ENCODE peak calls at places on chromosomes 13 and 19, in four cellular contexts. P is SK-N-SH, G is HepG2, H is H1. L is an unnamed sample.
A peak's percentile ranks its signal among the peaks of the same experiment; 100 is the strongest.

GRCh38 chr13:80504453-80504852 is 163.5 kb upstream of the SPRY2 start:
- DNase-seq in G (no peak), P (no peak), H (no peak), L (no peak)

GRCh38 chr19:16417660-16418596 is 53.8 kb downstream of the EPS15L1 start:
- DNase-seq in P (peak; percentile 91), H (peak; percentile 90), G (peak; percentile 30), L (peak; percentile 15)

GRCh38 chr19:46009530-46010510 is 13.0 kb downstream of the PGLYRP1 start:
- DNase-seq in P (peak; percentile 80), H (peak; percentile 95), G (peak; percentile 28), L (no peak)

GRCh38 chr13:97295279-97296182 is 73.4 kb downstream of the MBNL2 start:
- DNase-seq in P (no peak), G (no peak), H (no peak), L (no peak)

GRCh38 chr19:11437955-11438354 is 2.5 kb downstream of the PRKCSH start:
- DNase-seq in G (no peak), P (no peak), H (no peak), L (no peak)

GRCh38 chr13:19726611-19727010 is 56.1 kb downstream of the PSPC1 start:
- DNase-seq in H (no peak), P (no peak), G (no peak), L (no peak)

GRCh38 chr13:20390526-20391175 is 135.0 kb downstream of the CRYL1 start:
- DNase-seq in G (no peak), H (no peak), P (no peak), L (no peak)

GRCh38 chr19:40090256-40091204 is at the start of gene ZNF780A:
- DNase-seq in H (peak; percentile 88), P (peak; percentile 83), G (peak; percentile 82), L (peak; percentile 100)

GRCh38 chr13:74047925-74048324 is 86.3 kb downstream of the KLF12 start:
- DNase-seq in P (no peak), G (no peak), H (no peak), L (no peak)

GRCh38 chr19:16073988-16074387 is 2.3 kb upstream of the TPM4 start:
- DNase-seq in P (no peak), G (no peak), H (peak; percentile 27), L (no peak)

GRCh38 chr19:16661480-16662034 is 618 bp downstream of the TMEM38A start:
- DNase-seq in G (no peak), H (peak; percentile 60), P (peak; percentile 36), L (no peak)

GRCh38 chr19:38691938-38692457 is 44.5 kb downstream of the ACTN4 start:
- DNase-seq in G (no peak), H (no peak), P (peak; percentile 89), L (peak; percentile 99)

GRCh38 chr19:50210425-50210824 is 7.0 kb downstream of the MYH14 start:
- DNase-seq in H (no peak), G (no peak), P (no peak), L (no peak)

GRCh38 chr13:100254002-100254401 is 165.1 kb downstream of the PCCA start:
- DNase-seq in G (no peak), H (no peak), P (no peak), L (no peak)

GRCh38 chr19:38452430-38453366 is 19.2 kb downstream of the RYR1 start:
- DNase-seq in H (peak; percentile 98), G (no peak), P (peak; percentile 69), L (no peak)

GRCh38 chr13:106415971-106416370 is 119.5 kb downstream of the EFNB2 start:
- DNase-seq in H (no peak), P (no peak), G (no peak), L (no peak)

GRCh38 chr19:49109569-49110233 is 4.5 kb upstream of the LIN7B start:
- DNase-seq in H (no peak), P (no peak), G (no peak), L (no peak)

GRCh38 chr19:11479470-11480080 is 1.3 kb downstream of the ELAVL3 start:
- DNase-seq in G (peak; percentile 41), P (peak; percentile 98), H (peak; percentile 97), L (no peak)

GRCh38 chr19:13849991-13850909 is 26.7 kb upstream of the NANOS3 start:
- DNase-seq in P (peak; percentile 89), H (peak; percentile 88), G (peak; percentile 53), L (no peak)

GRCh38 chr19:49165111-49165750 is 7.6 kb downstream of the TRPM4 start:
- DNase-seq in G (no peak), H (no peak), P (no peak), L (no peak)

GRCh38 chr13:113078895-113079720 is 26.5 kb upstream of the F7 start:
- DNase-seq in H (no peak), G (no peak), P (no peak), L (no peak)

GRCh38 chr13:38998739-38999138 is 8.1 kb upstream of the STOML3 start:
- DNase-seq in H (no peak), G (no peak), P (no peak), L (no peak)

GRCh38 chr13:99226493-99226892 is 25.8 kb downstream of the UBAC2 start:
- DNase-seq in G (no peak), P (no peak), H (no peak), L (no peak)

GRCh38 chr13:101053694-101054093 is 362.6 kb downstream of the NALCN start:
- DNase-seq in G (no peak), H (no peak), P (no peak), L (no peak)

GRCh38 chr19:40671404-40671803 is 19.0 kb downstream of the NUMBL start:
- DNase-seq in P (no peak), H (no peak), G (no peak), L (no peak)

GRCh38 chr13:63307239-63307638 is 1891.6 kb upstream of the PCDH20 start:
- DNase-seq in H (no peak), G (no peak), P (no peak), L (no peak)

GRCh38 chr19:39506944-39507714 is 7.8 kb upstream of the SELENOV start:
- DNase-seq in G (peak; percentile 60), H (peak; percentile 81), P (peak; percentile 96), L (peak; percentile 100)

GRCh38 chr13:50299546-50300249 is 284.5 kb downstream of the KCNRG start:
- DNase-seq in H (no peak), P (no peak), G (no peak), L (no peak)
- TF ChIP-seq SIN3A in H (no peak), P (no peak), G (no peak), L (no peak)

GRCh38 chr19:56091751-56092546 is 29.1 kb downstream of the ZNF787 start:
- DNase-seq in G (no peak), H (no peak), P (no peak), L (no peak)
- H3K4me3 ChIP-seq in G (no peak overlapping the region), H (no peak overlapping the region), P (no peak overlapping the region), L (peak overlapping the region; percentile 46)

GRCh38 chr13:31910633-31911032 is 120.9 kb upstream of the FRY start:
- DNase-seq in P (no peak), G (no peak), H (no peak), L (no peak)
- TF ChIP-seq SIN3A in P (no peak), G (no peak), H (no peak), L (no peak)

GRCh38 chr19:3504723-3505122 is 1.4 kb upstream of the FZR1 start:
- DNase-seq in P (no peak), H (no peak), G (no peak), L (no peak)
- H3K4me3 ChIP-seq in P (no peak overlapping the region), H (no peak overlapping the region), G (no peak overlapping the region), L (no peak overlapping the region)

GRCh38 chr13:61965756-61966155 is 550.1 kb upstream of the PCDH20 start:
- DNase-seq in H (no peak), P (no peak), G (no peak), L (no peak)
- TF ChIP-seq SIN3A in H (no peak), P (no peak), G (no peak), L (no peak)

DNA sequence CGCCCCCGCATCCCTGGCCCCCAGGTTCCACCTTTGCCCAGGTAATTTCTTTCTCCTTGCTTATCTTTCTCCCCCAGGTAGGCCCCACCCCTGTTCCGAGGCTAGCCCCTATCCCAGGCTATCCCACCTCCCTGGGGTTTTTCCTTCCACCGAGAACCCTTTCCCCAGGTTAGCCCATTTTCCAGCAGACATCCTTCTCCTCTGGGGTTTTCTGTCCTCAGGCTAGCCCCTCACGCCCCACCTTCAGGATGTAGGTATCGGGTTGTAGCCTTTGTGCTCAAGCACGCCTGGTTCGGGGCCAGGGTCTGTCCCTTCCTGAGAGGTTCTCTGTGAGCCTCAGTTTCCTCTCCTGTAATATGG is 835 bp downstream of the FSD1 start:
- DNase-seq in H (peak; percentile 70), P (no peak), G (no peak), L (no peak)
- H3K4me3 ChIP-seq in H (no peak overlapping the region), P (no peak overlapping the region), G (no peak overlapping the region), L (no peak overlapping the region)

L was measured in Panc1.